ENCODE peak calls at places on chromosome 18, in five cellular contexts. V, C, O, K and W are unnamed samples.

GRCh38 chr18:32349728-32350395 is 120.8 kb downstream of the GAREM1 start:
- DNase-seq in K (no peak), O (no peak), C (no peak), V (peak), W (no peak)

GRCh38 chr18:45658756-45659155 is 43.5 kb downstream of the SLC14A2 start:
- DNase-seq in K (no peak), C (no peak), O (no peak), V (no peak), W (no peak)

GRCh38 chr18:77069931-77070330 is 62.7 kb downstream of the MBP start:
- DNase-seq in C (no peak), O (no peak), V (no peak), K (no peak), W (no peak)

GRCh38 chr18:42931501-42931900 is 184.0 kb downstream of the RIT2 start:
- DNase-seq in O (no peak), K (no peak), V (no peak), C (no peak), W (no peak)

GRCh38 chr18:26657618-26658581 is 109.5 kb upstream of the KCTD1 start:
- DNase-seq in V (no peak), K (no peak), C (no peak), O (no peak), W (no peak)

GRCh38 chr18:7598167-7599062 is 31.3 kb downstream of the PTPRM start:
- DNase-seq in V (no peak), O (no peak), K (no peak), C (no peak), W (no peak)

GRCh38 chr18:58721586-58722160 is 50.4 kb downstream of the MALT1 start:
- DNase-seq in C (no peak), O (no peak), V (no peak), K (no peak), W (no peak)

GRCh38 chr18:26252411-26252810 is 26.2 kb downstream of the TAF4B start:
- DNase-seq in O (no peak), C (no peak), K (no peak), V (peak), W (no peak)

GRCh38 chr18:78969574-78970315 is 9.9 kb upstream of the SALL3 start:
- DNase-seq in K (no peak), O (peak), C (no peak), V (no peak), W (no peak)

GRCh38 chr18:34697233-34697632 is 12.9 kb upstream of the DTNA start:
- DNase-seq in C (no peak), V (peak), K (no peak), O (no peak), W (no peak)

GRCh38 chr18:68150976-68151375 is 563.9 kb downstream of the TMX3 start:
- DNase-seq in O (no peak), V (no peak), K (no peak), C (no peak), W (no peak)

GRCh38 chr18:12744103-12744502 is 41.3 kb downstream of the PSMG2 start:
- DNase-seq in V (peak), C (peak), K (no peak), O (no peak), W (no peak)

GRCh38 chr18:2609604-2610003 is 38.2 kb downstream of the NDC80 start:
- DNase-seq in C (no peak), O (no peak), V (no peak), K (no peak), W (no peak)

GRCh38 chr18:6601241-6601640 is 128.3 kb upstream of the ARHGAP28 start:
- DNase-seq in K (no peak), C (no peak), V (no peak), O (no peak), W (no peak)

GRCh38 chr18:70621710-70622109 is 332.9 kb downstream of the SOCS6 start:
- DNase-seq in K (no peak), O (no peak), V (no peak), C (no peak), W (no peak)

GRCh38 chr18:36083729-36084128 is 16.4 kb upstream of the RPRD1A start:
- DNase-seq in K (no peak), O (no peak), V (no peak), C (no peak), W (no peak)

GRCh38 chr18:70380915-70381896 is 92.4 kb downstream of the SOCS6 start:
- DNase-seq in K (no peak), O (no peak), C (peak), V (peak), W (no peak)

GRCh38 chr18:63040788-63041410 is 278.7 kb downstream of the BCL2 start:
- DNase-seq in K (peak), C (no peak), O (no peak), V (no peak), W (no peak)

GRCh38 chr18:77528877-77529276 is 279.2 kb downstream of the GALR1 start:
- DNase-seq in C (no peak), K (no peak), O (no peak), V (no peak), W (no peak)

GRCh38 chr18:11391636-11392035 is 217.8 kb upstream of the SLC35G4 start:
- DNase-seq in V (no peak), K (no peak), O (no peak), C (no peak), W (no peak)

GRCh38 chr18:50819727-50820378 is at the start of gene MRO:
- DNase-seq in O (peak), V (peak), C (peak), K (no peak), W (peak)

GRCh38 chr18:44541781-44542180 is 138.9 kb upstream of the SETBP1 start:
- DNase-seq in K (no peak), C (no peak), V (no peak), O (no peak), W (no peak)

GRCh38 chr18:57771183-57771582 is 31.9 kb downstream of the ATP8B1 start:
- DNase-seq in K (no peak), C (no peak), O (no peak), V (no peak), W (no peak)

GRCh38 chr18:35458271-35458670 is 39.5 kb downstream of the INO80C start:
- DNase-seq in C (no peak), K (no peak), V (peak), O (no peak), W (no peak)

GRCh38 chr18:63844254-63844653 is 43.3 kb upstream of the SERPINB2 start:
- DNase-seq in K (no peak), C (no peak), O (no peak), V (no peak), W (no peak)

GRCh38 chr18:59265246-59266018 is 7.8 kb downstream of the RAX start:
- DNase-seq in V (no peak), C (peak), K (no peak), O (peak), W (no peak)

GRCh38 chr18:35875566-35875965 is 96.9 kb upstream of the RMP24 start:
- DNase-seq in V (no peak), O (no peak), C (no peak), K (no peak), W (no peak)

GRCh38 chr18:42781298-42781815 is 334.1 kb downstream of the RIT2 start:
- DNase-seq in C (no peak), K (no peak), O (no peak), V (no peak), W (no peak)

GRCh38 chr18:46001892-46002291 is 34.8 kb upstream of the EPG5 start:
- DNase-seq in C (no peak), O (no peak), K (no peak), V (no peak), W (no peak)

GRCh38 chr18:58235001-58235436 is 191.0 kb downstream of the NEDD4L start:
- DNase-seq in V (peak), O (no peak), K (no peak), C (no peak), W (no peak)

GRCh38 chr18:76713432-76713831 is 108.9 kb upstream of the ZNF236 start:
- DNase-seq in V (no peak), K (no peak), O (no peak), C (no peak), W (no peak)

GRCh38 chr18:3192286-3192685 is 27.5 kb downstream of the MYOM1 start:
- DNase-seq in V (no peak), K (no peak), O (no peak), C (no peak), W (no peak)

GRCh38 chr18:13232060-13232917 is 13.7 kb downstream of the LDLRAD4 start:
- DNase-seq in O (peak), C (no peak), V (no peak), K (no peak), W (no peak)

GRCh38 chr18:62767321-62767720 is 52.0 kb downstream of the PHLPP1 start:
- DNase-seq in C (no peak), V (no peak), O (no peak), K (no peak), W (no peak)

GRCh38 chr18:26309283-26309682 is 83.0 kb downstream of the TAF4B start:
- DNase-seq in O (no peak), V (no peak), K (no peak), C (no peak), W (no peak)

GRCh38 chr18:35376393-35376741 is 770 bp downstream of the ZNF396 start:
- DNase-seq in V (no peak), K (no peak), C (peak), O (no peak), W (peak)

GRCh38 chr18:73752546-73752945 is 395.1 kb downstream of the FBXO15 start:
- DNase-seq in V (no peak), C (no peak), O (no peak), K (no peak), W (no peak)
- TF ChIP-seq TAF1 in V (no peak), C (no peak), O (no peak), K (no peak), W (no peak)

DNA sequence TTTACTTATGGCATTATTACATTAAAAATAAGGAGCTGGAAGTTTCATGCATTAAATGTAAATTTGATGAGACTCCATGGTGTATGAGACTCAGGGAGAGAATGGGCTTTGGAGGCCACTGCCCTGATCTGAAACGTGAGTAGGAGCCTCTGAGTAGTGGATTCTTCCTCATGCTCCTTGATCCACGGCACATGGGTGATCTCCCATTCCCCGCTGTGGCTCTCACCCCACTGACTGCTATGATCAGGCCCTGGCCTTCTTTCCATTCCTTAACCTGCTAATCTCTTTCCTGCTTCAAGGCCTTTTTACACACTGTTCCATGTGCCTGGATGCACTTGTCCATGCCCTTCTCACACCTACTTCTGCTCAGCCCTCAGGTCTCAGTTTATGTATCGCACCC is 68.4 kb downstream of the SMAD7 start:
- DNase-seq in C (no peak), O (no peak), V (no peak), K (no peak), W (no peak)
- TF ChIP-seq POLR2AphosphoS5 in C (no peak), O (no peak), V (no peak), K (no peak), W (no peak)

GRCh38 chr18:48778344-48779011 is 172.3 kb downstream of the SMAD7 start:
- DNase-seq in V (no peak), O (no peak), K (peak), C (no peak), W (no peak)

GRCh38 chr18:48781990-48782368 is 168.8 kb downstream of the SMAD7 start:
- DNase-seq in C (no peak), K (no peak), O (no peak), V (peak), W (no peak)

GRCh38 chr18:48779462-48779861 is 171.3 kb downstream of the SMAD7 start:
- DNase-seq in V (no peak), K (no peak), C (no peak), O (no peak), W (no peak)

GRCh38 chr18:48781041-48781989 is 169.4 kb downstream of the SMAD7 start:
- DNase-seq in C (no peak), V (peak), O (no peak), K (no peak), W (no peak)

DNA sequence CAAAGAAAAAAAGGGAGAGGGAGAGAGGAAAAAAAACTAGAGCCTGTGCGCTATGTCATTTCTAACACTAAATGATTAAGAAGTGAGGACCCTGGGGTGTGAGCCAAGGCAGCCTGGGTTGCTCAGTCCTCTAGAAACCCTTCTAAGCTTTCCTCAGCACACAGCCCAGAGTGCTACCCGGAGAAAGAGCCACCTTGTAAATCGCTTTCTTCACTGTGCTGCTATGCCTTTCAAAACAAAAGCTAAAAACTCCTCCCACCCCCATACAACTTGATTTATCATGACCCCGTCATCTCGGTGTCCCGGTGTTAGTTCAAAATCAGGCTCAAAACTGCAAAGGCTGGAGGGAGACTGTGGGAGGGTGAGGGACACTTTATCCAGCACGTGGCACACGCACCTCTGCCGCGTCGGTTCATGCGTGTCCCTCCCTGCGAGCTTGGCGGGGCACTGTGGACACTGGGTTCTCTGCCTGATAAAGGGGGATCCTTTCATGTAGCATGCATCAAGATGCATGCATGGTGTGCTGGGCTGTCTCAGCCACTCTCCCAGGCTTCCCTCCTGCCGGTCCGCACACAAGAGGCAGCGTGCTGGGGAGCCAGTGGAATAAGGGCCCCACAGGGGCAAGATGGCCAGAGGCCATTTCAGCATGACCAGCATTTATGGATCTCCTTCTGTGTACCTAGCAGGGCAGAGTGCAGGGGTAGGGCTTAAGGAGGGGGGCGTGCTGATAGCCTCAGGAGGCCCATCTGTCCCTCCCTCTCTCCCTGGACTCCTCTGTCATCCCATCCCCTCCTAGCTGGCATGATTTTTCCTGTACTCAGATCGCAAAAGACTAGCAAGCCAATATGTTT is 170.4 kb downstream of the SMAD7 start:
- DNase-seq in O (no peak), V (no peak), K (no peak), C (no peak), W (no peak)
- TF ChIP-seq POLR2A in O (no peak), V (no peak), K (no peak), C (no peak), W (no peak)

DNA sequence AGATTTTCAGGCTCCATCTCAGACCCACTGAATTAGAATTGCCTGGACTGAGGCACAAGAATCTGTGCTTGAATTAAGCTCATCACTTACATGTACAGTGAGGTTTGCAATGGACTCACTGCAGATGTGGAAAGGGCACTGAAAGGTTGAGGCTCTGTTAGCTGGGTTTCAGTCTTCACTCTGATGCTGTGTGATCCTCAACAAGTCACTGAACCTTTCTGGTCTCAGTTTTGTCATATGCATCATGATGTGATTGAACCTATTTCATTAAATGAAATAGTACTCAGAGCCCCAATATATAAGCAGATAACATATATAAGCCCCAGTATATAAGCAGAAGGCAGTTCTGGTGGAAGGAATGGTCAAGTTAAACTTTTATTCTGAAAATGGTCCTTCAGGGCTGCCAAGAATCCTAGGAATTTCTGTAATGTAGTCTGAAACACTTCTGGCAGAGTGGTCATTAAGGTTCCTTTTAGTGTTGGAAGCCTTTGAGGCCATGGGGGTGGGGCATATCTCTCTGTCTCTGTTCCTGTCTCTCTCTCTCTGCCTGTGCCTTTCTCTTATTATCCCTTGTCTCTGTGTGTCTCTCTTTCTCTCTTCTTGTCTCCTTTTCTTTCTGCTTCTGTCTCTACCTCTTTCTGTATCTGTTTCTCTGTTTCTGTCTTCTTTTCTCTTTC is 110.4 kb downstream of the ADCYAP1 start:
- DNase-seq in O (no peak), V (no peak), K (no peak), C (no peak), W (no peak)
- TF ChIP-seq TAF1 in O (no peak), V (no peak), K (no peak), C (no peak), W (no peak)

DNA sequence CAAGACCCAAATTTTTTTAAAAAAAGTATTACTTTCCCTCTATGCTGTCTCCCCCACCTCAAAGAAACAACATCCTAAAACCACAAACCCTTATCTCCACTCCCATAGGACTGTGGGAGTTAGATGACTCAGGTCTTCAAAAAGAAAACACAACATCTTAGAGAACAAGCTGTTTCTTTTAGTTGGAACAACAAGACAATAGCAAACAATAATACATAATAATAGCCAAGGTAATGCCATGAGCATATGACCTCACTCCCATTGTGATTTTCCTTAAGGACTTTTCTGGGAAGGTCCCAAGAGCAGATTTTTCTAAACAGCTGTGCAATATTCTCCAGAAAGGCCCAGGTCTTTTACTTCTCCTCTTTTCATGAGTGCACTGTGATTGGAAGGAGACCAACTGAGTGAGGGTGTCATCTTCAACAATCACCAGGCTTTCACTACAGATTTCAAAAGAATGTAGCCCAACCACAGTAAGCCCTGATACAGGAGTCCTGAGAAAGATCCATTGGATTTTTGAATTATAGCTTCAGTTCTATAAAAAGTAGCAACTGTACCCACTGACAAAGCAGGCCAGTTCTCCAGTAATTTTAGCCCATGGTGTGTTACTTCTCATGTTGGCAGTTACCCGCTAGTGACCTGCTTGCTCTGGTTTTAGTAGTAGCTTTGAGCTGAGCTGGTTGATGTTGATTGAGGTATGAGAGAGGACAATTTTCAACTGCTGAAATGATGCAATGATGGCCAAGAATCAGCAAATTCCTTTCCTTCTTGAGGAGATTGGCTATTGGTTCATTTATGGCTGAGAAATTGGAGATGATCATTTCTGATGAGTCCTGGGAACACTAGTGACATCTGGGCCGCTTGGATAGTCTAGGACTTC is 144.5 kb upstream of the TCF4 start:
- DNase-seq in C (no peak), V (no peak), K (no peak), O (no peak), W (no peak)
- TF ChIP-seq POLR2AphosphoS5 in C (no peak), V (no peak), K (no peak), O (no peak), W (no peak)

DNA sequence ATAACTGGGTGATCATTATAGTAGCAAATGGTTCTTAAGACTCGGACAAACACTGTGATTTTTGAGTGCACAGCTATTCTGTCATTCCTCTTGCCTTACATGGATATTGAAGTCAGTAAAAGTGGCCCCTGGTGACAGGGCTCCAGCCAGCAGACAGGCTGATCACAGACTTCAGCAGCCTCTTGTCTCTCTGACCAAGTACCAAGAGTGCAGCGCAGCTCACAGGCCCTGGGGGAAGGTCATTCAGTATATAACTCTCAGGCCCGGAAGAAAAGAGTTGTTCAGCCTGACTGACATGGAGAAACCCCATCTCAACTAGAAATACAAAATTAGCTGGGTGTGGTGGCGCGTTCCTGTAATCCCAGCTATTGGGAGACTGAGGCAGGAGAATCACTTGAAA is 202.6 kb downstream of the HRH4 start:
- DNase-seq in C (no peak), V (no peak), O (no peak), K (no peak), W (no peak)
- TF ChIP-seq POLR2A in C (no peak), V (no peak), O (no peak), K (no peak), W (no peak)

GRCh38 chr18:40413160-40413559 is 1541.9 kb upstream of the PIK3C3 start:
- DNase-seq in C (no peak), K (no peak), V (peak), O (peak), W (no peak)
- TF ChIP-seq TAF1 in C (no peak), K (no peak), V (no peak), O (no peak), W (no peak)